ENCODE peak calls at places on chromosomes 3 and 15, in seven cellular contexts. One of them, this sample, is unnamed.

GRCh38 chr15:101445562-101446526 is 43.7 kb downstream of the PCSK6 start:
- DNase-seq in lower lobe of right lung: no peak
- DNase-seq in A172: peak; percentile 69
- DNase-seq in GM03348: peak; percentile 30
- DNase-seq in tibial nerve: peak; percentile 44
- DNase-seq in GM23338: no peak
- DNase-seq in SK-N-MC: no peak
- DNase-seq in this sample: peak; percentile 24

GRCh38 chr3:49899815-49900214 is 3.9 kb downstream of the MST1R start:
- DNase-seq in lower lobe of right lung: no peak
- DNase-seq in A172: no peak
- DNase-seq in GM03348: no peak
- DNase-seq in tibial nerve: no peak
- DNase-seq in GM23338: peak; percentile 89
- DNase-seq in SK-N-MC: no peak
- DNase-seq in this sample: no peak

GRCh38 chr3:112561085-112561692 is 573 bp downstream of the ATG3 start:
- DNase-seq in lower lobe of right lung: peak; percentile 78
- DNase-seq in A172: peak; percentile 72
- DNase-seq in GM03348: peak; percentile 72
- DNase-seq in tibial nerve: peak; percentile 50
- DNase-seq in GM23338: peak; percentile 89
- DNase-seq in SK-N-MC: peak; percentile 40
- DNase-seq in this sample: peak; percentile 62

GRCh38 chr15:84797801-84798200 is 19.4 kb upstream of the ALPK3 start:
- DNase-seq in lower lobe of right lung: no peak
- DNase-seq in A172: no peak
- DNase-seq in GM03348: no peak
- DNase-seq in tibial nerve: no peak
- DNase-seq in GM23338: no peak
- DNase-seq in SK-N-MC: no peak
- DNase-seq in this sample: no peak

GRCh38 chr3:11989383-11990050 is 14.7 kb upstream of the SYN2 start:
- DNase-seq in lower lobe of right lung: no peak
- DNase-seq in A172: peak; percentile 46
- DNase-seq in GM03348: no peak
- DNase-seq in tibial nerve: no peak
- DNase-seq in GM23338: peak; percentile 14
- DNase-seq in SK-N-MC: no peak
- DNase-seq in this sample: no peak

GRCh38 chr15:52288051-52288942 is 7.3 kb downstream of the MYO5C start:
- DNase-seq in lower lobe of right lung: peak; percentile 87
- DNase-seq in A172: no peak
- DNase-seq in GM03348: no peak
- DNase-seq in tibial nerve: no peak
- DNase-seq in GM23338: no peak
- DNase-seq in SK-N-MC: no peak
- DNase-seq in this sample: peak; percentile 57

GRCh38 chr3:133938770-133939495 is 43.3 kb upstream of the RAB6B start:
- DNase-seq in lower lobe of right lung: no peak
- DNase-seq in A172: peak; percentile 15
- DNase-seq in GM03348: no peak
- DNase-seq in tibial nerve: no peak
- DNase-seq in GM23338: peak; percentile 11
- DNase-seq in SK-N-MC: no peak
- DNase-seq in this sample: peak; percentile 40

GRCh38 chr3:112860898-112861297 is 14.2 kb upstream of the CD200R1L start:
- DNase-seq in lower lobe of right lung: no peak
- DNase-seq in A172: no peak
- DNase-seq in GM03348: no peak
- DNase-seq in tibial nerve: no peak
- DNase-seq in GM23338: no peak
- DNase-seq in SK-N-MC: no peak
- DNase-seq in this sample: no peak

GRCh38 chr3:69090021-69090420 is 5.3 kb downstream of the ARL6IP5 start:
- DNase-seq in lower lobe of right lung: no peak
- DNase-seq in A172: peak; percentile 57
- DNase-seq in GM03348: peak; percentile 73
- DNase-seq in tibial nerve: no peak
- DNase-seq in GM23338: no peak
- DNase-seq in SK-N-MC: no peak
- DNase-seq in this sample: no peak

GRCh38 chr15:73704869-73705645 is 20.9 kb downstream of the CD276 start:
- DNase-seq in lower lobe of right lung: peak; percentile 75
- DNase-seq in A172: peak; percentile 57
- DNase-seq in GM03348: peak; percentile 83
- DNase-seq in tibial nerve: peak; percentile 35
- DNase-seq in GM23338: peak; percentile 89
- DNase-seq in SK-N-MC: no peak
- DNase-seq in this sample: peak; percentile 57

GRCh38 chr15:85543741-85544155 is 163.3 kb downstream of the AKAP13 start:
- DNase-seq in lower lobe of right lung: peak; percentile 90
- DNase-seq in A172: no peak
- DNase-seq in GM03348: no peak
- DNase-seq in tibial nerve: peak; percentile 70
- DNase-seq in GM23338: peak; percentile 76
- DNase-seq in SK-N-MC: no peak
- DNase-seq in this sample: no peak

GRCh38 chr3:15858547-15859506 is 61.0 kb upstream of the ANKRD28 start:
- DNase-seq in lower lobe of right lung: peak; percentile 81
- DNase-seq in A172: peak; percentile 10
- DNase-seq in GM03348: peak; percentile 17
- DNase-seq in tibial nerve: no peak
- DNase-seq in GM23338: peak; percentile 86
- DNase-seq in SK-N-MC: no peak
- DNase-seq in this sample: no peak

GRCh38 chr3:126549861-126550487 is 8.8 kb downstream of the C3orf22 start:
- DNase-seq in lower lobe of right lung: peak; percentile 28
- DNase-seq in A172: no peak
- DNase-seq in GM03348: no peak
- DNase-seq in tibial nerve: no peak
- DNase-seq in GM23338: no peak
- DNase-seq in SK-N-MC: no peak
- DNase-seq in this sample: no peak

GRCh38 chr3:72290859-72291641 is 506.1 kb upstream of the PROK2 start:
- DNase-seq in lower lobe of right lung: no peak
- DNase-seq in A172: no peak
- DNase-seq in GM03348: no peak
- DNase-seq in tibial nerve: no peak
- DNase-seq in GM23338: no peak
- DNase-seq in SK-N-MC: no peak
- DNase-seq in this sample: no peak

GRCh38 chr3:72154391-72155300 is 369.7 kb upstream of the PROK2 start:
- DNase-seq in lower lobe of right lung: no peak
- DNase-seq in A172: no peak
- DNase-seq in GM03348: peak; percentile 19
- DNase-seq in tibial nerve: no peak
- DNase-seq in GM23338: no peak
- DNase-seq in SK-N-MC: no peak
- DNase-seq in this sample: no peak

GRCh38 chr15:69593981-69594966 is 141.7 kb downstream of the RPLP1 start:
- DNase-seq in lower lobe of right lung: peak; percentile 93
- DNase-seq in A172: peak; percentile 78
- DNase-seq in GM03348: peak; percentile 51
- DNase-seq in tibial nerve: peak; percentile 47
- DNase-seq in GM23338: no peak
- DNase-seq in SK-N-MC: no peak
- DNase-seq in this sample: no peak

GRCh38 chr3:101216710-101217457 is 103.5 kb downstream of the IMPG2 start:
- DNase-seq in lower lobe of right lung: peak; percentile 44
- DNase-seq in A172: no peak
- DNase-seq in GM03348: peak; percentile 56
- DNase-seq in tibial nerve: peak; percentile 64
- DNase-seq in GM23338: no peak
- DNase-seq in SK-N-MC: no peak
- DNase-seq in this sample: no peak

GRCh38 chr3:65619391-65620298 is 419.1 kb downstream of the MAGI1 start:
- DNase-seq in lower lobe of right lung: no peak
- DNase-seq in A172: no peak
- DNase-seq in GM03348: no peak
- DNase-seq in tibial nerve: no peak
- DNase-seq in GM23338: peak; percentile 52
- DNase-seq in SK-N-MC: no peak
- DNase-seq in this sample: no peak

GRCh38 chr3:167851171-167851570 is 115.7 kb downstream of the SERPINI1 start:
- DNase-seq in lower lobe of right lung: no peak
- DNase-seq in A172: no peak
- DNase-seq in GM03348: no peak
- DNase-seq in tibial nerve: no peak
- DNase-seq in GM23338: no peak
- DNase-seq in SK-N-MC: no peak
- DNase-seq in this sample: no peak

GRCh38 chr3:168427830-168428471 is 332.2 kb upstream of the GOLIM4 start:
- DNase-seq in lower lobe of right lung: no peak
- DNase-seq in A172: no peak
- DNase-seq in GM03348: no peak
- DNase-seq in tibial nerve: no peak
- DNase-seq in GM23338: no peak
- DNase-seq in SK-N-MC: no peak
- DNase-seq in this sample: no peak

GRCh38 chr3:127822836-127823589 is 698 bp upstream of the MGLL start:
- DNase-seq in lower lobe of right lung: peak; percentile 80
- DNase-seq in A172: no peak
- DNase-seq in GM03348: peak; percentile 89
- DNase-seq in tibial nerve: peak; percentile 25
- DNase-seq in GM23338: peak; percentile 30
- DNase-seq in SK-N-MC: no peak
- DNase-seq in this sample: no peak

GRCh38 chr3:11953350-11953749 is 50.8 kb upstream of the SYN2 start:
- DNase-seq in lower lobe of right lung: no peak
- DNase-seq in A172: no peak
- DNase-seq in GM03348: no peak
- DNase-seq in tibial nerve: no peak
- DNase-seq in GM23338: no peak
- DNase-seq in SK-N-MC: no peak
- DNase-seq in this sample: no peak

GRCh38 chr3:30084971-30085403 is 521.4 kb upstream of the TGFBR2 start:
- DNase-seq in lower lobe of right lung: no peak
- DNase-seq in A172: peak; percentile 68
- DNase-seq in GM03348: no peak
- DNase-seq in tibial nerve: no peak
- DNase-seq in GM23338: peak; percentile 83
- DNase-seq in SK-N-MC: no peak
- DNase-seq in this sample: no peak

GRCh38 chr3:52053307-52054304 is 2.8 kb downstream of the DUSP7 start:
- DNase-seq in lower lobe of right lung: peak; percentile 57
- DNase-seq in A172: peak; percentile 22
- DNase-seq in GM03348: peak; percentile 36
- DNase-seq in tibial nerve: no peak
- DNase-seq in GM23338: no peak
- DNase-seq in SK-N-MC: no peak
- DNase-seq in this sample: no peak

GRCh38 chr3:41357271-41357670 is 158.0 kb downstream of the CTNNB1 start:
- DNase-seq in lower lobe of right lung: no peak
- DNase-seq in A172: no peak
- DNase-seq in GM03348: no peak
- DNase-seq in tibial nerve: no peak
- DNase-seq in GM23338: no peak
- DNase-seq in SK-N-MC: no peak
- DNase-seq in this sample: no peak

GRCh38 chr15:99565281-99566156 is at the start of gene MEF2A:
- DNase-seq in lower lobe of right lung: peak; percentile 97
- DNase-seq in A172: peak; percentile 84
- DNase-seq in GM03348: peak; percentile 96
- DNase-seq in tibial nerve: peak; percentile 89
- DNase-seq in GM23338: peak; percentile 97
- DNase-seq in SK-N-MC: peak; percentile 55
- DNase-seq in this sample: peak; percentile 89

GRCh38 chr15:25802285-25802830 is 60.8 kb downstream of the ATP10A start:
- DNase-seq in lower lobe of right lung: no peak
- DNase-seq in A172: no peak
- DNase-seq in GM03348: no peak
- DNase-seq in tibial nerve: no peak
- DNase-seq in GM23338: no peak
- DNase-seq in SK-N-MC: no peak
- DNase-seq in this sample: no peak

GRCh38 chr15:67146875-67147381 is 81.5 kb downstream of the SMAD3 start:
- DNase-seq in lower lobe of right lung: no peak
- DNase-seq in A172: peak; percentile 62
- DNase-seq in GM03348: peak; percentile 78
- DNase-seq in tibial nerve: no peak
- DNase-seq in GM23338: peak; percentile 55
- DNase-seq in SK-N-MC: no peak
- DNase-seq in this sample: peak; percentile 62

GRCh38 chr3:129558772-129559564 is 16.0 kb downstream of the H1-8 start:
- DNase-seq in lower lobe of right lung: no peak
- DNase-seq in A172: peak; percentile 99
- DNase-seq in GM03348: peak; percentile 84
- DNase-seq in tibial nerve: no peak
- DNase-seq in GM23338: no peak
- DNase-seq in SK-N-MC: no peak
- DNase-seq in this sample: peak; percentile 88

GRCh38 chr3:124178531-124178930 is 186.6 kb upstream of the ROPN1 start:
- DNase-seq in lower lobe of right lung: no peak
- DNase-seq in A172: no peak
- DNase-seq in GM03348: no peak
- DNase-seq in tibial nerve: no peak
- DNase-seq in GM23338: no peak
- DNase-seq in SK-N-MC: no peak
- DNase-seq in this sample: no peak

GRCh38 chr15:29921130-29921601 is 98.9 kb upstream of the TJP1 start:
- DNase-seq in lower lobe of right lung: no peak
- DNase-seq in A172: peak; percentile 40
- DNase-seq in GM03348: no peak
- DNase-seq in tibial nerve: no peak
- DNase-seq in GM23338: peak; percentile 77
- DNase-seq in SK-N-MC: no peak
- DNase-seq in this sample: no peak